ENCODE peak calls at places on chromosomes 12 and 14, in ten cellular contexts. Q, B, F, M, T, A, Z, C, L and G are unnamed samples. For H3K36me3, the result is how much of the 10 kb centered on the place peaks cover.

GRCh38 chr14:64806862-64807495 is 72.7 kb downstream of the SPTB start:
- DNase-seq in Q (no peak), B (no peak), F (no peak), M (no peak), T (no peak), A (no peak), Z (no peak), C (no peak), L (peak), G (no peak)

GRCh38 chr12:65827827-65828231 is 3.5 kb downstream of the HMGA2 start:
- DNase-seq in Q (no peak), B (no peak), F (no peak), M (no peak), T (peak), A (no peak), Z (no peak), C (no peak), L (no peak), G (no peak)

GRCh38 chr12:125183187-125184067 is 118.2 kb downstream of the AACS start:
- DNase-seq in Q (peak), B (no peak), F (peak), M (peak), T (peak), A (peak), Z (peak), C (peak), L (peak), G (peak)

GRCh38 chr14:76882646-76883045 is 56.4 kb downstream of the LRRC74A start:
- DNase-seq in Q (no peak), B (no peak), F (peak), M (no peak), T (no peak), A (no peak), Z (no peak), C (no peak), L (no peak), G (no peak)

GRCh38 chr14:59511916-59512530 is 27.7 kb downstream of the JKAMP start:
- DNase-seq in Q (no peak), B (no peak), F (no peak), M (no peak), T (peak), A (no peak), Z (no peak), C (no peak), L (no peak), G (peak)

GRCh38 chr14:104440297-104440956 is 139.1 kb upstream of the C14orf180 start:
- DNase-seq in Q (no peak), B (no peak), F (no peak), M (no peak), T (no peak), A (no peak), Z (no peak), C (no peak), L (no peak), G (no peak)

GRCh38 chr14:77988096-77988870 is 181.9 kb upstream of the NRXN3 start:
- DNase-seq in Q (no peak), B (no peak), F (no peak), M (no peak), T (no peak), A (no peak), Z (no peak), C (no peak), L (no peak), G (no peak)

GRCh38 chr12:106953352-106954260 is 2.1 kb upstream of the TMEM263 start:
- DNase-seq in Q (no peak), B (no peak), F (no peak), M (no peak), T (no peak), A (no peak), Z (no peak), C (no peak), L (no peak), G (no peak)

GRCh38 chr12:47755655-47756562 is 2.8 kb downstream of the RAPGEF3 start:
- DNase-seq in Q (peak), B (no peak), F (no peak), M (no peak), T (no peak), A (no peak), Z (no peak), C (peak), L (no peak), G (peak)

GRCh38 chr12:121443911-121444841 is 44.3 kb downstream of the RNF34 start:
- DNase-seq in Q (no peak), B (no peak), F (peak), M (no peak), T (no peak), A (no peak), Z (no peak), C (no peak), L (peak), G (peak)

GRCh38 chr14:80535171-80535570 is 323.9 kb upstream of the DIO2 start:
- DNase-seq in Q (no peak), B (no peak), F (no peak), M (no peak), T (no peak), A (no peak), Z (no peak), C (no peak), L (no peak), G (no peak)

GRCh38 chr12:57545809-57546437 is 1.1 kb downstream of the DCTN2 start:
- DNase-seq in Q (no peak), B (no peak), F (no peak), M (no peak), T (peak), A (no peak), Z (peak), C (no peak), L (no peak), G (peak)

GRCh38 chr12:102631274-102631673 is 150.9 kb upstream of the IGF1 start:
- DNase-seq in Q (no peak), B (no peak), F (no peak), M (no peak), T (no peak), A (no peak), Z (no peak), C (no peak), L (no peak), G (no peak)

GRCh38 chr14:34750670-34751069 is 36.3 kb upstream of the CFL2 start:
- DNase-seq in Q (no peak), B (no peak), F (no peak), M (no peak), T (no peak), A (no peak), Z (no peak), C (no peak), L (no peak), G (no peak)

GRCh38 chr12:701896-702539 is 38.8 kb upstream of the NINJ2 start:
- DNase-seq in Q (no peak), B (no peak), F (no peak), M (no peak), T (no peak), A (no peak), Z (no peak), C (no peak), L (no peak), G (no peak)

GRCh38 chr12:67237231-67237630 is 31.9 kb upstream of the CAND1 start:
- DNase-seq in Q (no peak), B (no peak), F (no peak), M (no peak), T (peak), A (no peak), Z (no peak), C (no peak), L (no peak), G (no peak)

GRCh38 chr12:121792607-121793500 is 634 bp downstream of the RHOF start:
- DNase-seq in Q (peak), B (no peak), F (peak), M (no peak), T (peak), A (no peak), Z (no peak), C (peak), L (no peak), G (peak)

GRCh38 chr14:93033983-93034670 is 81.6 kb downstream of the ITPK1 start:
- DNase-seq in Q (no peak), B (no peak), F (no peak), M (no peak), T (peak), A (no peak), Z (peak), C (peak), L (no peak), G (no peak)

DNA sequence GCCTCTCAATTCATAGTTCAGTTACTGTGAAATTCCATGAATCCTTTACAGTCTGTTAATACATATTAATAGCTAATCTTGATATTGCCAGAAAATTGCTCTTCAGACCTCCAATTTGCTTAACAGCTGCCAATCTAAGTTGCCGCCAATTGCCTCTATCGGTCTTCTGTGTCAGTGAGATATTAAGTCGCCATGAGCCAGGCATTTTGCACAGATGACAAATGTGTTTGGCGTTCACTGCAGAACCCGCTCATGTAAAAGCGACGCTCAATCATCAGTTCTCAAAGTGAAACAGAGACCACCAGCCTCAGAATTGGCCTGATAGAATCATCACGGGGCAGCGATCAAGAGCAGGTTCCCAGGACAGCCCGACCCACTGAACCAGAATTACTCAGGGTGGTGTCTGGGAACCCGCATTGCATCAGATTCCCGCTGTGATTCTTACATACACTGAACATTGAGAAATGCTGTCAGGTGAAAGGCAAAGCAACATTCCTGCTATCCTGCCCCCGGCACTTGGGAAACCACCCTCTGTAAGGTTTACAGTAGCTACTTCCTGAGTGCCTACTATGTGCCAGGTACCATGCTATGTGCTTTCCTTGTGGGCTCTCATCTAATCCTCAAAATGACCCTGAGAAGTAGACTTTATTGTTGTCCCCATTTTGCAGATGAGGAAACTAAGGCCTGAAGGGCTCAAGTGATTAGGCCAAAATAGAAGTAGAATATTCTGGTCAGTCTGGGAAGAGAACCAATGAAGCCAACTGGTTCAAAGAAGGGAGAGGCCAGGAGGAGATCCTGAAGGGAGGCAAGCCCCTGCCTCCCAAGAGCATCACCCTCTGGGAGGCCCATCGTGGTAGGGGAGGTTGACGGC is 216.4 kb downstream of the SLC41A2 start:
- DNase-seq in Q (no peak), B (no peak), F (no peak), M (no peak), T (peak), A (no peak), Z (no peak), C (no peak), L (no peak), G (no peak)
- TF ChIP-seq POLR2AphosphoS5 in Q (no peak), B (no peak), F (no peak), M (no peak), T (no peak), A (no peak), Z (no peak), C (no peak), L (no peak), G (no peak)

DNA sequence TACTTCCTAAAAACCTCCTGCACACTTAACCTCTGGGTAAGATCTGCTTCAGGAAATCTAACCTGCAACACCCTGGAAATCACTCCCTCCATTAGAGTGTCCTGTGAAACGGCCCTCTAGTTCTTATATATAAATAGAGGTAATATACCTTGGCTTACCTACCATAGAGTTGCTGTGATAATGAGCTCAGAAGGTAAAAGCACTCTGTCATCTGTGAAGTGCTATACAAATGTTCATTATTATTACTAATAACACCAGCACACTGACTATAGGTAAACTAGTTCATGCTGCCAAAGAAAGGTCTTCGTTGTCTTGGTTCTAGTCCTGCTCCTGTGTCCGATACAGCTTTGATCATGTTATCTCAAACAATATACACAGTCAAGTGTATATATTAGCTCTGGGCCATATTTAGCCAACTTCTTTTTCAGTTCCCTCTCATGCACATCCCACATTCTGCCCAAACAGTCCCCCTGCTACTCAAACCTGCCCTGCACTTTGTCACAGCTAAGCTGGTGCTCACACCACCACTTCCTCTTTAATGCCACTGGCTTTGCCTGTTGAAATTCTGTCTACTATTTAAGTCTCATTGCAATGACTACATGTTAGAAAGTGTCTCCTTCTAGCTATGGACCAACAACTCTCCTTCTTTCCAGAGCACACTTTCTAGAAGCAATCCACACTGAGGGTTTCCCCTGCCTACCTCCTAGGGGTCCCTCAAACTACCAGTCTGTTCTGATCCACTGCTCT is 5.1 kb downstream of the E2F7 start:
- DNase-seq in Q (no peak), B (no peak), F (no peak), M (no peak), T (no peak), A (no peak), Z (no peak), C (no peak), L (no peak), G (no peak)
- H3K36me3 ChIP-seq in Q (under half), B (under half), F (under half), M (under half), T (under half), A (under half), Z (half or more), C (under half), L (under half), G (under half)

GRCh38 chr12:94312388-94312787 is 147.3 kb downstream of the CEP83 start:
- DNase-seq in Q (no peak), B (no peak), F (no peak), M (no peak), T (no peak), A (no peak), Z (no peak), C (no peak), L (no peak), G (no peak)

GRCh38 chr12:94305293-94305957 is 154.2 kb downstream of the CEP83 start:
- DNase-seq in Q (no peak), B (no peak), F (no peak), M (no peak), T (peak), A (no peak), Z (no peak), C (no peak), L (no peak), G (no peak)

GRCh38 chr12:94304566-94305061 is 155.1 kb downstream of the CEP83 start:
- DNase-seq in Q (no peak), B (no peak), F (no peak), M (no peak), T (peak), A (no peak), Z (no peak), C (no peak), L (no peak), G (no peak)

GRCh38 chr12:94309348-94309747 is 150.3 kb downstream of the CEP83 start:
- DNase-seq in Q (no peak), B (no peak), F (no peak), M (no peak), T (no peak), A (no peak), Z (no peak), C (no peak), L (no peak), G (no peak)

DNA sequence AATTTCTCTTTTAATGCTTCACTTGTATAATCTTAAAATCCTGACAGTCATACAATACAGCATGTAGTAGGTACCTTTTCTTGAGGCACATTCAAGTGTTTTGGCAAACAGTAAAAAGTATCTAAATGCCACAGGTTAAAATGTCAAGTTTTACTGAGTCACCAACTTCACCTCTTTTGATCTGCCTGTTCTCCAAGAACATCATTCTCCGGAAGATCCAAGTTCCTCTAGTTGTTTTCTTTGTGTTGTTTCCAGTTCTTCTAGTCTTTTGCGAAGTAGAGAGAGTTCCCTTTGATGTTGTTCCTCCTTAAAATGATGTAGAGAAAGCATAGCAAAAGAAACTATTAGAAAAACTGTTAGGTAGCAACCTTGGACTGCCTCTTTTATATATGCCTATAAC is 151.1 kb downstream of the CEP83 start:
- DNase-seq in Q (no peak), B (no peak), F (no peak), M (no peak), T (no peak), A (no peak), Z (no peak), C (no peak), L (no peak), G (no peak)
- TF ChIP-seq POLR2AphosphoS5 in Q (no peak), B (peak), F (no peak), M (no peak), T (no peak), A (no peak), Z (no peak), C (no peak), L (no peak), G (no peak)

DNA sequence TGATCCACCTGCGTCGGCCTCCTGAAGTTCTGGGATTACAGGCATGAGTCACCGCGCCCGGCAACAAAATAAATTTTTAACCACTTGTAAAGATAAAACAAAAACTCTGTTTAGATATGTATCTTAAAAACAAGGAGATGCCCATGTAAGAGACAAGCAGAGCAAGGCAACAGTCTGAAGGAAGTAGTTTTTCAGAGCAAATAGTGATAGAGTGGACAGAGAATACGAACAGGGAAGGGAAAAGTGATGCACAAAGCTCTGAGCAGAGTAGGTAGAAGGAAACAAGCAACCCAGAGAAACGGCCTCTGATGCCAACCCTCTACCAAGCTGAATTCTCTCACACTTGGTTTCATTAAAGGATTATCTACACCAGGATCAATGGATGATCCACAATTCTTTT is 24.8 kb upstream of the CDKL1 start:
- DNase-seq in Q (no peak), B (no peak), F (no peak), M (no peak), T (no peak), A (no peak), Z (no peak), C (no peak), L (no peak), G (no peak)
- H3K36me3 ChIP-seq in Q (under half), B (under half), F (under half), M (under half), T (under half), A (under half), Z (under half), C (under half), L (under half), G (under half)

GRCh38 chr14:73227812-73228781 is 9.2 kb upstream of the PAPLN start:
- DNase-seq in Q (no peak), B (no peak), F (peak), M (no peak), T (peak), A (no peak), Z (no peak), C (no peak), L (peak), G (peak)
- TF ChIP-seq POLR2AphosphoS5 in Q (no peak), B (no peak), F (peak), M (no peak), T (no peak), A (no peak), Z (no peak), C (no peak), L (no peak), G (no peak)